ENCODE peak calls at places on chromosomes 7 and 10, in five cellular contexts. One of them, this sample, is unnamed.
A peak's percentile ranks its signal among the peaks of the same experiment; 100 is the strongest.

GRCh38 chr7:1992554-1992953 is 240.2 kb downstream of the MAD1L1 start:
- DNase-seq in IMR-90: no peak
- DNase-seq in neural crest cell: no peak
- DNase-seq in GM13977: no peak
- DNase-seq in Calu3: no peak
- DNase-seq in this sample: no peak

GRCh38 chr10:99996934-99997648 is 12.7 kb downstream of the DNMBP start:
- DNase-seq in IMR-90: peak; percentile 71
- DNase-seq in neural crest cell: no peak
- DNase-seq in GM13977: no peak
- DNase-seq in Calu3: no peak
- DNase-seq in this sample: no peak

GRCh38 chr10:125629758-125630376 is 53.1 kb downstream of the TEX36 start:
- DNase-seq in IMR-90: peak; percentile 53
- DNase-seq in neural crest cell: no peak
- DNase-seq in GM13977: peak; percentile 47
- DNase-seq in Calu3: peak; percentile 24
- DNase-seq in this sample: no peak

GRCh38 chr7:42545049-42545724 is 308.2 kb upstream of the GLI3 start:
- DNase-seq in IMR-90: no peak
- DNase-seq in neural crest cell: no peak
- DNase-seq in GM13977: no peak
- DNase-seq in Calu3: no peak
- DNase-seq in this sample: no peak

GRCh38 chr10:102492983-102493382 is 9.5 kb downstream of the ACTR1A start:
- DNase-seq in IMR-90: no peak
- DNase-seq in neural crest cell: no peak
- DNase-seq in GM13977: no peak
- DNase-seq in Calu3: no peak
- DNase-seq in this sample: no peak

GRCh38 chr7:77422500-77422899 is 6.4 kb upstream of the GSAP start:
- DNase-seq in IMR-90: no peak
- DNase-seq in neural crest cell: no peak
- DNase-seq in GM13977: no peak
- DNase-seq in Calu3: peak; percentile 76
- DNase-seq in this sample: no peak

GRCh38 chr7:102935450-102936110 is 22.8 kb downstream of the LRRC17 start:
- DNase-seq in IMR-90: no peak
- DNase-seq in neural crest cell: no peak
- DNase-seq in GM13977: no peak
- DNase-seq in Calu3: no peak
- DNase-seq in this sample: no peak

GRCh38 chr7:70751895-70752294 is 380.0 kb upstream of the GALNT17 start:
- DNase-seq in IMR-90: no peak
- DNase-seq in neural crest cell: no peak
- DNase-seq in GM13977: no peak
- DNase-seq in Calu3: no peak
- DNase-seq in this sample: no peak

GRCh38 chr10:111836586-111836985 is 347.0 kb downstream of the GPAM start:
- DNase-seq in IMR-90: no peak
- DNase-seq in neural crest cell: no peak
- DNase-seq in GM13977: no peak
- DNase-seq in Calu3: no peak
- DNase-seq in this sample: no peak

GRCh38 chr10:60456053-60456452 is 66.4 kb upstream of the ANK3 start:
- DNase-seq in IMR-90: peak; percentile 27
- DNase-seq in neural crest cell: no peak
- DNase-seq in GM13977: no peak
- DNase-seq in Calu3: no peak
- DNase-seq in this sample: no peak

GRCh38 chr10:29600821-29601220 is 34.0 kb downstream of the SVIL start:
- DNase-seq in IMR-90: no peak
- DNase-seq in neural crest cell: no peak
- DNase-seq in GM13977: no peak
- DNase-seq in Calu3: no peak
- DNase-seq in this sample: no peak

GRCh38 chr10:24483701-24484100 is 240.0 kb downstream of the ARHGAP21 start:
- DNase-seq in IMR-90: peak; percentile 28
- DNase-seq in neural crest cell: no peak
- DNase-seq in GM13977: peak; percentile 21
- DNase-seq in Calu3: peak; percentile 88
- DNase-seq in this sample: no peak

GRCh38 chr7:80623465-80624252 is 14.8 kb upstream of the CD36 start:
- DNase-seq in IMR-90: no peak
- DNase-seq in neural crest cell: no peak
- DNase-seq in GM13977: no peak
- DNase-seq in Calu3: no peak
- DNase-seq in this sample: no peak

GRCh38 chr10:107409517-107409916 is 245.0 kb upstream of the SORCS1 start:
- DNase-seq in IMR-90: peak; percentile 0
- DNase-seq in neural crest cell: no peak
- DNase-seq in GM13977: no peak
- DNase-seq in Calu3: peak; percentile 2
- DNase-seq in this sample: no peak

GRCh38 chr10:118501637-118502440 is 93.6 kb downstream of the PRLHR start:
- DNase-seq in IMR-90: no peak
- DNase-seq in neural crest cell: no peak
- DNase-seq in GM13977: no peak
- DNase-seq in Calu3: no peak
- DNase-seq in this sample: no peak

GRCh38 chr10:118504044-118504944 is 91.2 kb downstream of the PRLHR start:
- DNase-seq in IMR-90: peak; percentile 3
- DNase-seq in neural crest cell: no peak
- DNase-seq in GM13977: no peak
- DNase-seq in Calu3: peak; percentile 36
- DNase-seq in this sample: no peak

GRCh38 chr10:118501171-118501570 is 94.3 kb downstream of the PRLHR start:
- DNase-seq in IMR-90: no peak
- DNase-seq in neural crest cell: no peak
- DNase-seq in GM13977: no peak
- DNase-seq in Calu3: no peak
- DNase-seq in this sample: no peak

GRCh38 chr10:118505363-118505762 is 90.1 kb downstream of the PRLHR start:
- DNase-seq in IMR-90: no peak
- DNase-seq in neural crest cell: no peak
- DNase-seq in GM13977: no peak
- DNase-seq in Calu3: no peak
- DNase-seq in this sample: no peak

GRCh38 chr10:118503192-118503591 is 92.3 kb downstream of the PRLHR start:
- DNase-seq in IMR-90: no peak
- DNase-seq in neural crest cell: no peak
- DNase-seq in GM13977: no peak
- DNase-seq in Calu3: no peak
- DNase-seq in this sample: no peak
- TF ChIP-seq CTCF in IMR-90: no peak
- TF ChIP-seq CTCF in neural crest cell: no peak
- TF ChIP-seq CTCF in GM13977: no peak
- TF ChIP-seq CTCF in Calu3: no peak
- TF ChIP-seq CTCF in this sample: no peak

GRCh38 chr10:70536196-70536920 is 57.8 kb downstream of the PALD1 start:
- DNase-seq in IMR-90: no peak
- DNase-seq in neural crest cell: no peak
- DNase-seq in GM13977: no peak
- DNase-seq in Calu3: no peak
- DNase-seq in this sample: no peak
- TF ChIP-seq CTCF in IMR-90: no peak
- TF ChIP-seq CTCF in neural crest cell: peak; percentile 17
- TF ChIP-seq CTCF in GM13977: no peak
- TF ChIP-seq CTCF in Calu3: no peak
- TF ChIP-seq CTCF in this sample: no peak

GRCh38 chr10:113475381-113475807 is 77.5 kb upstream of the HABP2 start:
- DNase-seq in IMR-90: no peak
- DNase-seq in neural crest cell: no peak
- DNase-seq in GM13977: no peak
- DNase-seq in Calu3: no peak
- DNase-seq in this sample: no peak
- TF ChIP-seq CTCF in IMR-90: no peak
- TF ChIP-seq CTCF in neural crest cell: no peak
- TF ChIP-seq CTCF in GM13977: no peak
- TF ChIP-seq CTCF in Calu3: no peak
- TF ChIP-seq CTCF in this sample: no peak

DNA sequence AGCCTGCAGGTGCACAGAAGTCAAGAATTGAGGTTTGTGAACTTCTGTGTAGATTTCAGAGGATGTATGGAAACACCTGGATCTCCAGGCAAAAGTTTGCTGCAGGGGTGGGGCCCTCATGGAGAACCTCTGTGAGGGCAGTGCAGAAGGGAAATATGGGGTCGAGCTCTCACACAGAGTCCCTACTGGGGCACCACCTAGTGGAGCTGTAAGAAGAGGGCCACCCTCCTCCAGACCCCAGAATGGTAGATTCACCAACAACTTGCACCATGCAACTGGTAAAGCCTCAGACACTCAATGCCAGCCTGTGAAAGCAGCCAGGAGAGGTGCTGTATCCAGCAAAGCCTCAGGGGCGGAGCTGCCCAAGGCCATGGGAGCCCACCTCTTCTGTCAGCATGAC is 205.8 kb downstream of the CCSER2 start:
- DNase-seq in IMR-90: no peak
- DNase-seq in neural crest cell: no peak
- DNase-seq in GM13977: no peak
- DNase-seq in Calu3: no peak
- DNase-seq in this sample: no peak
- TF ChIP-seq CTCF in IMR-90: peak; percentile 29
- TF ChIP-seq CTCF in neural crest cell: no peak
- TF ChIP-seq CTCF in GM13977: peak; percentile 38
- TF ChIP-seq CTCF in Calu3: no peak
- TF ChIP-seq CTCF in this sample: no peak

DNA sequence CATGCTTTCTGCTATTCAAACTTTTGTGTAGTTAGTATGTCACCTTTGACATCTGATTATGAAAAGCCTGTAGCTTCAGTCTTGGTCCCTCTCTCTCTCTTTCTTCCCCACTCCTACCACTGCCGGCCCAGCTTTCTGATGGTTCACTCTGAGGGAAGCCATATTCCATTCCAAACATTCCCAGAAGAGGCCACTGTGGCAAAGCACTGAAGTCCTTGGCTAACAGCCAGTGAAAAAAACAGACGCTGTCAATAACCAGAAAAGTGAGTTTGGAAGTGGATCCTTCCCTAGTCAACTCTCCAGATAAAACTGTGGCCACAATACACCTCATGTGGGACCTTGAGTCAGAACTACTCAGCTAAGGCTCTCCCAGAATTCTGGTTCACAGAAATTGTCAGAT is 950.7 kb upstream of the PHF14 start:
- DNase-seq in IMR-90: no peak
- DNase-seq in neural crest cell: no peak
- DNase-seq in GM13977: no peak
- DNase-seq in Calu3: peak; percentile 73
- DNase-seq in this sample: no peak
- TF ChIP-seq CTCF in IMR-90: no peak
- TF ChIP-seq CTCF in neural crest cell: peak; percentile 39
- TF ChIP-seq CTCF in GM13977: no peak
- TF ChIP-seq CTCF in Calu3: no peak
- TF ChIP-seq CTCF in this sample: no peak

GRCh38 chr10:50416885-50417284 is 165.6 kb upstream of the ASAH2 start:
- DNase-seq in IMR-90: no peak
- DNase-seq in neural crest cell: no peak
- DNase-seq in GM13977: no peak
- DNase-seq in Calu3: no peak
- DNase-seq in this sample: no peak

GRCh38 chr10:50417906-50418697 is 166.8 kb upstream of the ASAH2 start:
- DNase-seq in IMR-90: peak; percentile 80
- DNase-seq in neural crest cell: peak; percentile 24
- DNase-seq in GM13977: peak; percentile 77
- DNase-seq in Calu3: peak; percentile 81
- DNase-seq in this sample: no peak

GRCh38 chr10:50417486-50417905 is 166.2 kb upstream of the ASAH2 start:
- DNase-seq in IMR-90: peak; percentile 3
- DNase-seq in neural crest cell: no peak
- DNase-seq in GM13977: no peak
- DNase-seq in Calu3: no peak
- DNase-seq in this sample: no peak

GRCh38 chr10:50415292-50415691 is 164.0 kb upstream of the ASAH2 start:
- DNase-seq in IMR-90: no peak
- DNase-seq in neural crest cell: no peak
- DNase-seq in GM13977: no peak
- DNase-seq in Calu3: no peak
- DNase-seq in this sample: no peak

GRCh38 chr10:50416181-50416824 is 165.0 kb upstream of the ASAH2 start:
- DNase-seq in IMR-90: peak; percentile 24
- DNase-seq in neural crest cell: no peak
- DNase-seq in GM13977: no peak
- DNase-seq in Calu3: no peak
- DNase-seq in this sample: no peak
- TF ChIP-seq CTCF in IMR-90: peak; percentile 21
- TF ChIP-seq CTCF in neural crest cell: peak; percentile 25
- TF ChIP-seq CTCF in GM13977: peak; percentile 21
- TF ChIP-seq CTCF in Calu3: no peak
- TF ChIP-seq CTCF in this sample: no peak

GRCh38 chr7:106367018-106367420 is 82.2 kb upstream of the NAMPT start:
- DNase-seq in IMR-90: peak; percentile 22
- DNase-seq in neural crest cell: no peak
- DNase-seq in GM13977: peak; percentile 24
- DNase-seq in Calu3: no peak
- DNase-seq in this sample: no peak
- TF ChIP-seq CTCF in IMR-90: peak; percentile 58
- TF ChIP-seq CTCF in neural crest cell: no peak
- TF ChIP-seq CTCF in GM13977: peak; percentile 24
- TF ChIP-seq CTCF in Calu3: no peak
- TF ChIP-seq CTCF in this sample: no peak

GRCh38 chr7:151676759-151677158 is 157.1 kb upstream of the RHEB start:
- DNase-seq in IMR-90: no peak
- DNase-seq in neural crest cell: no peak
- DNase-seq in GM13977: no peak
- DNase-seq in Calu3: peak; percentile 36
- DNase-seq in this sample: no peak
- TF ChIP-seq CTCF in IMR-90: no peak
- TF ChIP-seq CTCF in neural crest cell: no peak
- TF ChIP-seq CTCF in GM13977: no peak
- TF ChIP-seq CTCF in Calu3: no peak
- TF ChIP-seq CTCF in this sample: no peak